ENCODE peak calls at places on chromosomes 13 and 19, in six cellular contexts. L, Z, Y, Q, O and K are unnamed samples.

GRCh38 chr13:113457510-113457909 is 4.2 kb upstream of the ADPRHL1 start:
- DNase-seq in L (no peak), Z (no peak), Y (no peak), Q (no peak), O (no peak), K (no peak)

GRCh38 chr19:36420961-36421748 is 2.7 kb upstream of the ZFP82 start:
- DNase-seq in L (peak; percentile 40), Z (peak; percentile 5), Y (no peak), Q (no peak), O (no peak), K (peak; percentile 18)

GRCh38 chr13:96511587-96511986 is 421.7 kb downstream of the HS6ST3 start:
- DNase-seq in L (no peak), Z (no peak), Y (no peak), Q (no peak), O (no peak), K (no peak)

GRCh38 chr13:19053561-19053960 is 128.1 kb downstream of the TUBA3C start:
- DNase-seq in L (no peak), Z (no peak), Y (no peak), Q (no peak), O (no peak), K (no peak)

GRCh38 chr19:36837902-36838783 is at the start of gene ZNF790:
- DNase-seq in L (peak; percentile 92), Z (peak; percentile 89), Y (peak; percentile 57), Q (peak; percentile 89), O (peak; percentile 83), K (peak; percentile 90)

GRCh38 chr19:10808937-10809655 is 26.9 kb downstream of the TMED1 start:
- DNase-seq in L (peak; percentile 52), Z (no peak), Y (no peak), Q (peak; percentile 31), O (peak; percentile 49), K (no peak)

GRCh38 chr13:25958983-25959382 is 92.8 kb downstream of the SHISA2 start:
- DNase-seq in L (no peak), Z (no peak), Y (no peak), Q (no peak), O (no peak), K (no peak)

GRCh38 chr19:48419158-48419920 is 25.9 kb downstream of the GRIN2D start:
- DNase-seq in L (peak; percentile 35), Z (peak; percentile 17), Y (peak; percentile 33), Q (no peak), O (no peak), K (peak; percentile 52)

GRCh38 chr13:106011600-106011999 is 523.9 kb downstream of the EFNB2 start:
- DNase-seq in L (no peak), Z (no peak), Y (no peak), Q (no peak), O (no peak), K (no peak)

GRCh38 chr13:112883241-112883945 is 85.6 kb upstream of the MCF2L start:
- DNase-seq in L (no peak), Z (no peak), Y (no peak), Q (no peak), O (no peak), K (peak; percentile 23)

GRCh38 chr13:110239280-110240120 is 67.5 kb downstream of the COL4A1 start:
- DNase-seq in L (no peak), Z (no peak), Y (no peak), Q (no peak), O (no peak), K (no peak)

GRCh38 chr19:45815501-45816216 is 551 bp upstream of the RSPH6A start:
- DNase-seq in L (no peak), Z (no peak), Y (no peak), Q (no peak), O (no peak), K (no peak)

GRCh38 chr19:7515471-7516226 is at the start of gene ZNF358:
- DNase-seq in L (peak; percentile 72), Z (peak; percentile 81), Y (no peak), Q (peak; percentile 60), O (no peak), K (peak; percentile 68)

GRCh38 chr13:105719861-105720260 is 815.6 kb downstream of the EFNB2 start:
- DNase-seq in L (no peak), Z (no peak), Y (no peak), Q (no peak), O (no peak), K (no peak)

GRCh38 chr13:50124536-50125305 is 109.5 kb downstream of the KCNRG start:
- DNase-seq in L (peak; percentile 46), Z (peak; percentile 93), Y (peak; percentile 89), Q (peak; percentile 57), O (peak; percentile 95), K (peak; percentile 89)

GRCh38 chr13:98761126-98761978 is 8.9 kb upstream of the SLC15A1 start:
- DNase-seq in L (peak; percentile 78), Z (no peak), Y (no peak), Q (no peak), O (peak; percentile 72), K (no peak)

GRCh38 chr13:97253581-97254293 is 31.6 kb downstream of the MBNL2 start:
- DNase-seq in L (no peak), Z (no peak), Y (no peak), Q (no peak), O (no peak), K (no peak)

GRCh38 chr13:108915095-108915633 is 285.8 kb downstream of the MYO16 start:
- DNase-seq in L (peak; percentile 57), Z (no peak), Y (no peak), Q (no peak), O (peak; percentile 49), K (no peak)

GRCh38 chr13:29888306-29888705 is 37.9 kb upstream of the UBL3 start:
- DNase-seq in L (peak; percentile 53), Z (no peak), Y (no peak), Q (no peak), O (no peak), K (no peak)

GRCh38 chr19:43532571-43532961 is 422 bp upstream of the ZNF575 start:
- DNase-seq in L (no peak), Z (no peak), Y (no peak), Q (peak; percentile 65), O (no peak), K (peak; percentile 82)